ENCODE peak calls at places on chromosomes 5 and 9, in six cellular contexts. Z, J, K, C, L and Y are unnamed samples. For H3K4me1 and H3K36me3, the result is how much of the 10 kb centered on the place peaks cover.

GRCh38 chr5:127518319-127518621 is 830 bp downstream of the PRRC1 start:
- DNase-seq in C (no peak), L (no peak), Z (no peak), K (no peak), J (no peak), Y (no peak)

GRCh38 chr9:38026021-38026809 is 42.8 kb downstream of the SHB start:
- DNase-seq in K (peak), C (no peak), Z (peak), J (no peak), L (no peak), Y (no peak)

GRCh38 chr5:139246394-139246793 is 47.1 kb upstream of the MATR3 start:
- DNase-seq in Z (no peak), C (no peak), J (no peak), L (no peak), K (no peak), Y (no peak)

GRCh38 chr5:128487041-128487440 is 51.0 kb downstream of the FBN2 start:
- DNase-seq in Z (no peak), J (no peak), L (no peak), K (no peak), C (no peak), Y (no peak)

GRCh38 chr9:119370816-119371215 is 1.6 kb upstream of the BRINP1 start:
- DNase-seq in C (peak), L (peak), J (peak), Z (no peak), K (no peak), Y (peak)

GRCh38 chr5:15598294-15598902 is 98.4 kb downstream of the FBXL7 start:
- DNase-seq in Z (no peak), J (peak), K (no peak), L (no peak), C (no peak), Y (no peak)

GRCh38 chr9:16202221-16202620 is 649.4 kb downstream of the CCDC171 start:
- DNase-seq in J (no peak), Z (no peak), L (no peak), C (no peak), K (no peak), Y (no peak)

GRCh38 chr9:21252727-21253547 is 13.1 kb upstream of the IFNA14 start:
- DNase-seq in K (no peak), J (peak), Z (no peak), L (no peak), C (peak), Y (peak)

GRCh38 chr5:149301744-149302380 is 30.2 kb downstream of the AFAP1L1 start:
- DNase-seq in L (no peak), K (no peak), J (no peak), Z (no peak), C (no peak), Y (no peak)

GRCh38 chr9:2181794-2182193 is 166.6 kb downstream of the SMARCA2 start:
- DNase-seq in Z (no peak), L (peak), J (peak), C (no peak), K (no peak), Y (peak)

GRCh38 chr9:99019523-99020331 is 76.0 kb downstream of the COL15A1 start:
- DNase-seq in J (no peak), C (no peak), K (peak), L (no peak), Z (no peak), Y (no peak)

GRCh38 chr5:82676663-82677062 is 398.5 kb upstream of the RPS23 start:
- DNase-seq in C (no peak), Z (no peak), L (no peak), J (no peak), K (no peak), Y (no peak)

GRCh38 chr5:173310861-173311515 is 17.2 kb downstream of the STC2 start:
- DNase-seq in L (no peak), K (no peak), C (peak), Z (peak), J (no peak), Y (peak)

GRCh38 chr5:164350236-164350635 is 844.8 kb downstream of the MAT2B start:
- DNase-seq in Z (no peak), K (no peak), J (no peak), C (no peak), L (no peak), Y (no peak)

GRCh38 chr9:107951511-107951910 is 461.9 kb upstream of the KLF4 start:
- DNase-seq in Z (no peak), C (no peak), K (no peak), L (no peak), J (no peak), Y (no peak)

GRCh38 chr9:69834591-69835184 is 14.1 kb downstream of the CFAP95 start:
- DNase-seq in C (no peak), Z (no peak), K (no peak), J (no peak), L (no peak), Y (no peak)

GRCh38 chr9:5866685-5867084 is 24.0 kb upstream of the MLANA start:
- DNase-seq in Z (no peak), L (no peak), K (no peak), J (no peak), C (no peak), Y (no peak)

GRCh38 chr9:111632051-111632450 is 917 bp downstream of the DNAJC25 start:
- DNase-seq in C (no peak), L (no peak), K (no peak), J (no peak), Z (no peak), Y (no peak)

GRCh38 chr5:93512799-93513198 is 68.2 kb downstream of the NR2F1-AS1 start:
- DNase-seq in C (no peak), Z (no peak), K (no peak), L (no peak), J (no peak), Y (no peak)

GRCh38 chr9:114314881-114315722 is 7.8 kb upstream of the ORM1 start:
- DNase-seq in Z (no peak), J (no peak), C (no peak), K (peak), L (peak), Y (no peak)

GRCh38 chr9:131889437-131890244 is 149.8 kb upstream of the RAPGEF1 start:
- DNase-seq in L (no peak), J (no peak), Z (no peak), K (no peak), C (peak), Y (no peak)

GRCh38 chr5:108461628-108462367 is 79.9 kb upstream of the FBXL17 start:
- DNase-seq in J (no peak), L (no peak), Z (no peak), C (no peak), K (no peak), Y (no peak)

GRCh38 chr5:194603-195209 is 3.4 kb downstream of the LRRC14B start:
- DNase-seq in J (no peak), Z (peak), L (no peak), C (no peak), K (no peak), Y (no peak)

GRCh38 chr9:108033976-108034964 is 544.7 kb upstream of the KLF4 start:
- DNase-seq in C (no peak), Z (peak), L (no peak), J (no peak), K (peak), Y (no peak)

GRCh38 chr5:109533847-109534272 is 124.1 kb upstream of the PJA2 start:
- DNase-seq in L (no peak), Z (no peak), J (no peak), K (no peak), C (no peak), Y (no peak)

GRCh38 chr5:103111458-103111857 is 8.5 kb downstream of the GIN1 start:
- DNase-seq in L (no peak), C (no peak), J (no peak), Z (no peak), K (no peak), Y (no peak)

GRCh38 chr5:74294231-74294705 is 346.3 kb downstream of the ENC1 start:
- DNase-seq in C (peak), Z (no peak), K (no peak), J (no peak), L (no peak), Y (peak)

GRCh38 chr5:122845253-122846050 is at the start of gene SNX24:
- DNase-seq in K (peak), C (peak), J (peak), L (peak), Z (peak), Y (peak)

GRCh38 chr5:123359866-123360569 is 63.2 kb downstream of the CEP120 start:
- DNase-seq in Z (no peak), K (peak), L (no peak), J (no peak), C (no peak), Y (no peak)

GRCh38 chr9:18610956-18611355 is 137.0 kb downstream of the ADAMTSL1 start:
- DNase-seq in K (no peak), J (no peak), Z (no peak), C (no peak), L (no peak), Y (no peak)

GRCh38 chr9:36914212-36914577 is 119.9 kb downstream of the PAX5 start:
- DNase-seq in C (no peak), K (no peak), Z (no peak), L (no peak), J (no peak), Y (no peak)

GRCh38 chr9:101635473-101635872 is 40.7 kb upstream of the PPP3R2 start:
- DNase-seq in L (no peak), Z (no peak), K (no peak), J (no peak), C (no peak), Y (no peak)

GRCh38 chr5:158816306-158816705 is 283.4 kb downstream of the EBF1 start:
- DNase-seq in C (no peak), L (no peak), J (no peak), K (no peak), Z (no peak), Y (no peak)

GRCh38 chr9:38319496-38320173 is 72.9 kb upstream of the ALDH1B1 start:
- DNase-seq in Z (no peak), C (no peak), K (no peak), L (no peak), J (no peak), Y (no peak)

GRCh38 chr9:28293691-28294090 is 720.4 kb upstream of the C9orf72 start:
- DNase-seq in C (no peak), J (no peak), K (no peak), Z (no peak), L (no peak), Y (no peak)

GRCh38 chr9:92607773-92608172 is 62.2 kb downstream of the IPPK start:
- DNase-seq in C (no peak), Z (no peak), L (peak), J (no peak), K (no peak), Y (no peak)

GRCh38 chr9:3436629-3437028 is 89.2 kb downstream of the RFX3 start:
- DNase-seq in L (no peak), J (no peak), C (no peak), K (no peak), Z (no peak), Y (no peak)

GRCh38 chr5:127210082-127210481 is 80.5 kb upstream of the MEGF10 start:
- DNase-seq in L (no peak), C (no peak), Z (no peak), J (no peak), K (no peak), Y (no peak)

GRCh38 chr5:128579111-128579510 is 41.1 kb upstream of the FBN2 start:
- DNase-seq in C (no peak), J (no peak), Z (no peak), K (no peak), L (no peak), Y (no peak)

DNA sequence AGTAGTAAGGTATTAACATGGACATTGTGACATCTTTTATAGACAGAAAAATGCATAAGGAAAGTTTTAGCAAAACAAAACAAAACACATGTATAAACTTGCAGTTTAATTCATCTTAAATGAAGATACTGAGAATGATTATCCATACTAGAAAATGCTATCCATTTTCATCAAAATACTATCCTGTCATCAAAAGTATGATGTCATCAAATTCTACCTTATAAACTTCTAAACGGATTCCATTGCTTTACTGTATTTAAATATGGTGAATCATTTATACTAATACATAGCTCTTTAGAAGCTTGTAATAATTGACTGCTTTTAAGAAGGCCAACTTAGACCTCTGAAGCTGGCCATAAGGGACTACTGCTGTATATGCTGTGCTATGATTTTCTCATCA is 221.0 kb downstream of the EDIL3 start:
- DNase-seq in C (no peak), K (no peak), L (no peak), Z (no peak), J (no peak), Y (no peak)
- H3K27ac ChIP-seq in C (no peak), K (no peak), L (no peak), Z (no peak), J (no peak), Y (no peak)

GRCh38 chr5:66818304-66818934 is 222.2 kb downstream of the MAST4 start:
- DNase-seq in C (no peak), L (no peak), Z (no peak), J (no peak), K (no peak), Y (no peak)
- H3K4me1 ChIP-seq in C (under half), L (under half), Z (under half), J (under half), K (under half), Y (under half)

GRCh38 chr9:110246214-110246613 is 10.1 kb downstream of the TXN start:
- DNase-seq in C (no peak), Z (no peak), J (peak), L (no peak), K (no peak), Y (no peak)
- H3K36me3 ChIP-seq in C (half or more), Z (under half), J (under half), L (under half), K (under half), Y (under half)

DNA sequence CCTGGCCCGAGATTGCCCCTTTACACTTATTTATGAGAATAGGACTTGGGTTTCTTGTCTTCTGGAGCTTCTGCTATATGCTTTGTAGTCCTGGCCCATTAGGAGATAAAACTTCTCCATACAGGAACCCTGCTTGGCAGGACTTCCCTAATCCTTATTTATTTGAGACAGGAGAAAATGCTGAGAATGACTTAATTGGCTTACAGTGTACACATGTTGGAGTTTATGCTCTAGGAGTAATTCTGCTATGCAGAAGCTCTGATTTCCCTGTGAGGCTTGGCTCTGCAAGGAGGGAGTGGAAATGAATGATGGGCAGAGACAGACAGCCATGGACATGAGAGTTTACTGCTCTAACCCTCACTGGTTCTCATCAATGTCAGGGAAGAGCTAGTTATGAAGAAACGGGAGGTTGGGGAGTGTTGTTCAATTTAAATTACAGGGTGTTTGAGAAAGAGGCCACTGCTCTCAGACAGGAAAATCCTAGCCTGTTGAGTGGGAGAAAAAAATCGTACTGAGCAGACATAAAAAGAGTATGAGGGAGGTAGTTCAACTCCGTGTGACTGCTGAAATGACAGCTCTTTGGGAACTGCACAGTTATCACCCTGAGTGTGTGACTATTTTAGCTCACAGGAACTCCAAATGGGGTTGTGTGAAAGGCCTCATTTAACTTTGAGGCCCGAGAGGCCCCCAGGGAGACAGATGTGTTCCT is 37.5 kb downstream of the ACTBL2 start:
- DNase-seq in Z (no peak), J (no peak), L (no peak), C (no peak), K (no peak), Y (no peak)
- H3K27ac ChIP-seq in Z (no peak), J (no peak), L (no peak), C (peak), K (peak), Y (no peak)

GRCh38 chr9:122065923-122066629 is 27.0 kb downstream of the TTLL11 start:
- DNase-seq in C (no peak), Z (no peak), K (no peak), J (no peak), L (no peak), Y (no peak)
- H3K4me1 ChIP-seq in C (under half), Z (under half), K (under half), J (under half), L (under half), Y (under half)

DNA sequence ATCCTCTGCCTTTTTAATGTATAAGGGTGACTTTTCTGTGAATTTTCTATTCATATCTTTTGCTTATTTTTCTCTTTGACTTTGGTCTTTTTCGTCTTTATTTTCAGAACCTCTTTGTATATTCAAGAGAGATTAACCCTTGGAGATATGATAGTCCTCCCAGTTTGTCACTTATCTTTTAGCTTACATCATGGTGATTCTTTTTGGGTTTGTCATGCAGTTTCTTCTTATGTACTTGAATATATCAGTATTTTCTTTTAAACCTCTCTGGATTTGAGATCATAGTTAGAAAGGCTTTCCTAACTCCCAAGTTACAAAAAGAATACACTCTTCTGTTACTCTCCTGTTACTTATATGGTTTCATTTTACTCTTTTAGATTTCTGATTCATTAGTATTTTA is 27.5 kb upstream of the GPR21 start:
- DNase-seq in J (no peak), Z (no peak), K (no peak), C (no peak), L (no peak), Y (no peak)
- H3K36me3 ChIP-seq in J (under half), Z (under half), K (under half), C (under half), L (under half), Y (under half)

DNA sequence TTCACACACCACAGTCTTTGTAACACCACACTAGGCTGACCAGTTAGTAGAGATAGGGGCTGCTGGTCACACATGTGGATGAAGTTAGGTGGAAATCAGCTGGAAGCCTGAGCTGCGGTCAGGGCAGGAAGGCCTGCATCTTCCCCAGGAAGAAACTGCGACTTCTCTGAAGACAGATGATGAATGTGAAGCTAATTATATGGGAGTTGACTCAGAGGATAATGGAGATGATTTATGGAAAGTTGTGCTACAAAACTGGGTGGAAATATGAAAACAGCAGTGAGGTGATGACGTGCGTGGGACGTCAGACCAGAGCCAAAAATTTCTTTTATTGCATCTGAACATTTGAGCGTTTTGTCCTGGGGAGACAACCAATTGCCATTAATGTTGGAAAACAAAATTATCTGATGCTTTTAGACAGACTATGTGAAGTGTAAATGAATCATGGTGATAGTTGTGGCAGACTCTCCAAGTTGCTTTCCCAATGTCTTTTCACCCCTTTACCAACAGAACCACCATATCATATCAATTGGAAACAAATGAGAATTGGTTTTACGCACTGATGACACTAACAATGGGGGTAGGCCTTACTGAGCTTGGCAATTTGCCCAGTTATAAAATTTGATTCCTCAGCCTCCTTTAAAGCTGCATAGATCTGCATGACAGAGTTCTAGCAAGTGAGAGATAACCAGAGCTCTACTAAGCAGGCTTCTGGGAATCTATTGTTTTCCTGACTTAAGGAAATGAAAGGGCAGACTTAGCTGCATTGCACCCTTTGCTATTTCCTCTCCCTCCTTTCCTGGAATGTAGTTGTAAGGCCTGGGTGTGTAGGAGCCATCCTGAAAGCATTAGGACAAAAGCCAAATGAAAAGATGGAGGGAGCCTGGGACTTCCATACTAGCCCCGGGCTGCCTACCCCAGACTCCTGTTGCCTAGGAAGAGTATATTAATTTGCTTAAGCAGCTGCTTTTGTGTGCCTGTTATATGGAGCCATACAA is 84.0 kb downstream of the RAB3C start:
- DNase-seq in Z (no peak), C (no peak), K (peak), J (peak), L (no peak), Y (no peak)
- H3K27ac ChIP-seq in Z (peak), C (peak), K (peak), J (no peak), L (no peak), Y (no peak)

DNA sequence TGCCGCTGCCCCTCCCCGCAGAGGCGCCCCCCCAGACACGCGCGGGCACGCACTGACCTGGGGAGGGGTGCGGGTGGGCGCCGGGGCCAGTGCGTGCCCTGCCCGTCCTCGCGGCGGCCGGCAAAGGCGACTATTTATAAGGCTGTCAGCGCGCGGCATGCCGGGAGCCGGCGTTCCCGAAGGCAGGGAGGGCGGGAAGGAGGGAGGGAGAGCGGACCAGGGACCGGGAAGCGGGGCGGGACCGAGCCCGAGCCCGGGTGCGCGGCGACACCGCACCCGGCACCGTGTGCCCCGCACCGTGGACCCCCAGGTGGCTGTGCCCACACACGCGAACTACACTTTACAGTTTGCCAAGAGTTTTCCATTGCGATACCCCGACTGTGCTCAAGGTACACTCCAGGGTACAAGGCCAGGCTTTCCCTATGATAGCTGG is at the start of gene AK1:
- DNase-seq in K (peak), C (peak), Z (peak), J (peak), L (peak), Y (peak)
- H3K4me1 ChIP-seq in K (under half), C (half or more), Z (under half), J (under half), L (under half), Y (under half)